ENCODE peak calls at places on chromosomes 11 and 22, in nine cellular contexts. E is OCI-LY7, G is mucosa of descending colon, M is activated B cell treated with CpG ODN at 0.5 μM for 24 hours, J is neural crest cell, K is body of pancreas, L is MM.1S, D is fibroblast of lung, X is sigmoid colon. F is an unnamed sample.

GRCh38 chr11:74683279-74683871 is 47.9 kb downstream of the CHRDL2 start:
- DNase-seq in E (no peak), G (peak; percentile 6), M (no peak), J (peak; percentile 35), K (peak; percentile 41), L (no peak), D (no peak), X (peak; percentile 66), F (peak; percentile 23)

GRCh38 chr11:96267490-96268010 is 75.4 kb downstream of the MAML2 start:
- DNase-seq in E (peak; percentile 31), G (no peak), M (no peak), J (no peak), K (no peak), L (peak; percentile 89), D (peak; percentile 54), X (no peak), F (peak; percentile 79)

GRCh38 chr11:34341096-34341495 is 16.7 kb downstream of the ABTB2 start:
- DNase-seq in E (no peak), G (no peak), M (no peak), J (no peak), K (no peak), L (no peak), D (no peak), X (no peak), F (no peak)

GRCh38 chr11:132715041-132715440 is 817.3 kb downstream of the OPCML start:
- DNase-seq in E (no peak), G (no peak), M (no peak), J (no peak), K (no peak), L (no peak), D (peak; percentile 3), X (no peak), F (no peak)

GRCh38 chr22:48382197-48382596 is 1445.5 kb downstream of the BRD1 start:
- DNase-seq in E (no peak), G (no peak), M (no peak), J (no peak), K (no peak), L (no peak), D (no peak), X (peak; percentile 27), F (no peak)

GRCh38 chr11:72721689-72722049 is 30.5 kb downstream of the ARAP1 start:
- DNase-seq in E (peak; percentile 46), G (peak; percentile 67), M (peak; percentile 28), J (no peak), K (peak; percentile 51), L (peak; percentile 41), D (peak; percentile 53), X (no peak), F (peak; percentile 69)

GRCh38 chr11:116693206-116694016 is 79.4 kb downstream of the BUD13 start:
- DNase-seq in E (no peak), G (peak; percentile 71), M (no peak), J (no peak), K (peak; percentile 78), L (no peak), D (no peak), X (peak; percentile 40), F (no peak)

GRCh38 chr11:57335343-57336110 is at the start of gene SSRP1:
- DNase-seq in E (peak; percentile 95), G (peak; percentile 90), M (peak; percentile 77), J (peak; percentile 66), K (peak; percentile 91), L (peak; percentile 91), D (peak; percentile 87), X (peak; percentile 95), F (peak; percentile 91)

GRCh38 chr11:126892781-126893180 is 107.8 kb downstream of the KIRREL3 start:
- DNase-seq in E (no peak), G (no peak), M (no peak), J (no peak), K (no peak), L (no peak), D (no peak), X (no peak), F (no peak)

GRCh38 chr11:73170140-73170539 is 28.0 kb upstream of the FCHSD2 start:
- DNase-seq in E (peak; percentile 56), G (no peak), M (peak; percentile 4), J (no peak), K (no peak), L (no peak), D (no peak), X (no peak), F (no peak)

GRCh38 chr22:42651134-42651533 is 1.9 kb upstream of the CYB5R3 start:
- DNase-seq in E (no peak), G (no peak), M (no peak), J (no peak), K (no peak), L (no peak), D (no peak), X (no peak), F (no peak)

GRCh38 chr22:42269407-42270177 is 861 bp downstream of the TCF20 start:
- DNase-seq in E (peak; percentile 82), G (peak; percentile 82), M (peak; percentile 60), J (peak; percentile 40), K (peak; percentile 85), L (peak; percentile 76), D (no peak), X (peak; percentile 73), F (peak; percentile 83)

GRCh38 chr22:42281284-42281683 is 10.8 kb upstream of the TCF20 start:
- DNase-seq in E (no peak), G (no peak), M (no peak), J (no peak), K (no peak), L (no peak), D (no peak), X (peak; percentile 48), F (no peak)

DNA sequence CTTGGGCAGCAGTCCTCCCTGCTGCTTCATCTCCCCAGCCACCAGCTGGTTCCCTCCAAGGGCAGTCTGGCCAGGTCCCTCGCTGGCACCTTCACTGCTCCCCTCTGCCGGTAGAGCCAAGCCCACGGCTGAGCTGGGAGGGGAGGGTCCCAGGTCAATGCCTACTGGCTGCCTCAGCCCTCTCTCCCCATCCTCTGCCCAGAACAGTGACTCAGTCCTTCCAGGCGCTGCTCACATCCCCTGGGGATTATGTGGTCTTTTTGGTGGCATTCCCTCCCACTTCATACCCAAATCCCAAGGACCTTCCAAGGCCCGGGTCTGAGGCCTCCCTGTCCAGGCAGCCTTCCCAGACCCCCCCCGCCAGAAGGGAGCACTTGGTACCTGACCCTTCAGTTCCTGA is 44.9 kb downstream of the WNT7B start:
- DNase-seq in E (no peak), G (no peak), M (no peak), J (no peak), K (no peak), L (no peak), D (no peak), X (no peak), F (no peak)
- TF ChIP-seq CTCF in E (no peak), G (no peak), M (no peak), J (no peak), K (no peak), L (no peak), D (no peak), X (no peak), F (no peak)

DNA sequence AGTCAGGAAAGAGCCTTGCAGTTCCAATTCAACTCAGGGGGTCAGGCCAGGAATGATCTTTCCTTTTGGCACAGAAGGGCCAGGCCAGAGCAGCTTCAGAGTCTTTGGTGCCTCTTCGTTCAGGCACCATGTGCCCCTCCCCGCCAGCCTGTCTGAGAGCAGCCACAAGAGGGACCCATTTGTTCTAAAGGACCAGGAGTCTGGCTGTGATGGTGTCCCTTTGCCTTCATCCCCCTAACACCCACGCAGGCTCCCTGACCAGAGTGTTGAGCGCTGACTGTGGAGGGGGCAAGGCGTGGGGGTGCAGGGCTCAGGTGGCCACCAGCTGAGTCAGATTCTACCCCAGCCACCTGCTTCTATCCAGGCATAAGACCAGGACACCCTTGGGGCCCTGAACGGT is 156.4 kb downstream of the TTC17 start:
- DNase-seq in E (peak; percentile 6), G (no peak), M (no peak), J (peak; percentile 25), K (peak; percentile 10), L (no peak), D (no peak), X (no peak), F (no peak)
- TF ChIP-seq CTCF in E (no peak), G (no peak), M (no peak), J (peak; percentile 50), K (no peak), L (peak; percentile 10), D (no peak), X (no peak), F (no peak)

DNA sequence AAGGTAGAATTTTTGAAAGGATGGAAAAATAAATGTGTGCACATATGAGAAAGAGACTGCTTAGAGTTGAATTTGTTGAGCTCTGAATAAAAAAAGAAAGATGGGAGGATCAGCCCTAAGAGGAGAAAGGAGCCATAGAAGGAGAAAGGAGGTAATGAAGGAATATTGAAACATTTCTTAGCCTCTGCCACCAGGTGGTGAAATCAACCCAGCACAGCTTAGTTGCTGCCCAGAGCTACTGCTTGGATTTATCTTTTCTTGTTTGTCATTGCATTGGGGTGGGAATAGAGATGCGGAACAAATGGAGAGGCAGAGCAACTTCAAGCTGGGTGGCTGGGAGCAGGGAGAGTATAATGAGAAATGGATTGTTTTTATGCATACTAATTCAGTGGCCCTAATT is 80.4 kb downstream of the SERGEF start:
- DNase-seq in E (no peak), G (no peak), M (no peak), J (no peak), K (no peak), L (no peak), D (no peak), X (no peak), F (no peak)
- TF ChIP-seq CTCF in E (peak; percentile 47), G (no peak), M (no peak), J (peak; percentile 29), K (no peak), L (no peak), D (no peak), X (no peak), F (no peak)

DNA sequence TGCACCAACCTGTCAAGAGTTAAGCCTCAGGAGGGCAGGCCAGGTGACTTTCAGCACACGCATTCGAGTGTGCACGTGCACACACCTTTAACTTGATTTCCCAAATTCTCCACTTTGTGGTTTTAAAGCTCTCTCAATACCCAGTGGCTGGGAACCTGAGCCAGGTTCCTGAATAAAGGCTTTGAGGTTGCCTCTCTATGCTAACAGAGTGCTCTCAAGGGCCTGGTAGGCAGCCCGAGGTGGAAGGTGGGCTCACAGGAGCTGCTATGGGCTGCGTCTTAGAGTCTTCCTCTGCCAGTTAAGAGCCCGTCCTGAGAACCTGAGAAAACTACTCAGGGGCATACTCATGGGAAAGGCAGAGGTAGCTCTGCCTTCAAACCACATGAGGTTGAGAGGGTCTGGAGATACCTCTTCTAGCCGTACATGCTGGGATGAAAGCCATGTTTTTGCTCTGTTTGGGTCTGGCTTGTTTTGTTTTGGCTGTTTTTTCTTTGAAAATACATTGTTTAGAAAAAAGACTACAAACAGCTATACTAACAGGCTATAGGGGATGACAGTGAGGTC is 11.6 kb upstream of the SERPIND1 start:
- DNase-seq in E (no peak), G (no peak), M (no peak), J (no peak), K (no peak), L (no peak), D (no peak), X (no peak), F (no peak)
- TF ChIP-seq CTCF in E (no peak), G (no peak), M (no peak), J (no peak), K (no peak), L (no peak), D (no peak), X (no peak), F (no peak)

F was measured in activated CD8-positive, alpha-beta T cell treated with anti-CD3 and anti-CD28 coated beads for 36 hours.